ENCODE peak calls at places on chromosomes 3 and 15, in seven cellular contexts. O is stimulated activated CD4-positive, alpha-beta T cell treated with anti-CD3 and anti-CD28 coated beads, TNF-alpha, amount 100 ng/mL, for 4 hours; K is esophagus muscularis mucosa; S is activated T-helper 1 cell treated with Interleukin-2 at 50 U/mL for 16 hours; E is DMS153; M is Right ventricle myocardium superior; G is astrocyte of the spinal cord. X is an unnamed sample.

GRCh38 chr15:71049706-71050422 is 65.4 kb upstream of the THSD4 start:
- DNase-seq in K (no peak), O (no peak), M (no peak), E (no peak), G (no peak), S (no peak), X (no peak)

GRCh38 chr3:127264794-127265514 is 22.9 kb downstream of the PRR20G start:
- DNase-seq in G (no peak), E (no peak), M (no peak), S (no peak), O (no peak), K (peak), X (no peak)

GRCh38 chr3:139456391-139456790 is 19.9 kb downstream of the RBP2 start:
- DNase-seq in O (no peak), K (no peak), E (no peak), S (no peak), G (no peak), M (no peak), X (no peak)

GRCh38 chr15:88018865-88019626 is 237.5 kb downstream of the NTRK3 start:
- DNase-seq in K (no peak), G (peak), E (no peak), S (no peak), O (no peak), M (no peak), X (no peak)

GRCh38 chr15:90561344-90562244 is 31.9 kb downstream of the CRTC3 start:
- DNase-seq in S (no peak), E (no peak), G (peak), K (no peak), O (no peak), M (no peak), X (no peak)

GRCh38 chr15:62430552-62430951 is 265.5 kb upstream of the C2CD4B start:
- DNase-seq in K (no peak), E (no peak), G (no peak), O (no peak), M (no peak), S (no peak), X (no peak)

GRCh38 chr3:45035441-45036301 is 9.6 kb downstream of the CLEC3B start:
- DNase-seq in S (no peak), O (no peak), K (no peak), E (no peak), M (peak), G (peak), X (no peak)

GRCh38 chr3:16301490-16301889 is 36.5 kb downstream of the OXNAD1 start:
- DNase-seq in E (no peak), G (no peak), O (no peak), S (no peak), K (peak), M (no peak), X (no peak)

GRCh38 chr3:190094201-190094718 is 26.4 kb downstream of the P3H2 start:
- DNase-seq in S (no peak), E (no peak), K (no peak), M (no peak), G (peak), O (no peak), X (no peak)

GRCh38 chr3:194675081-194675640 is 3.2 kb upstream of the LSG1 start:
- DNase-seq in K (no peak), S (no peak), E (no peak), G (no peak), M (no peak), O (peak), X (no peak)

GRCh38 chr15:75195766-75196241 is 5.9 kb upstream of the C15orf39 start:
- DNase-seq in M (no peak), G (no peak), O (no peak), E (no peak), S (no peak), K (no peak), X (no peak)

GRCh38 chr3:127473244-127474024 is 117.1 kb downstream of the TPRA1 start:
- DNase-seq in G (no peak), O (no peak), E (peak), K (no peak), S (no peak), M (no peak), X (peak)

X was measured in NCI-H1436 treated with DMSO at 0.1 percent for 48 hours.